ENCODE peak calls at places on chromosomes 2 and 18, in six cellular contexts. M is psoas muscle, Z is upper lobe of right lung, B is brain microvascular endothelial cell, H is right cardiac atrium, W is Peyer's patch. P is an unnamed sample.

GRCh38 chr2:168247341-168248305 is at the start of gene STK39:
- DNase-seq in M (peak; percentile 85), Z (peak; percentile 91), B (peak; percentile 40), H (peak; percentile 89), W (peak; percentile 52), P (no peak)

GRCh38 chr18:79952457-79952995 is 1.1 kb upstream of the SLC66A2 start:
- DNase-seq in M (peak; percentile 56), Z (no peak), B (no peak), H (peak; percentile 58), W (no peak), P (no peak)

GRCh38 chr2:148720501-148720998 is 76.0 kb downstream of the EPC2 start:
- DNase-seq in M (peak; percentile 49), Z (no peak), B (no peak), H (peak; percentile 54), W (no peak), P (no peak)

GRCh38 chr2:8414946-8415869 is 266.6 kb upstream of the ID2 start:
- DNase-seq in M (no peak), Z (no peak), B (no peak), H (no peak), W (no peak), P (no peak)

GRCh38 chr2:83081835-83082522 is 1377.1 kb downstream of the SUCLG1 start:
- DNase-seq in M (no peak), Z (no peak), B (peak; percentile 92), H (no peak), W (no peak), P (no peak)

GRCh38 chr2:8575011-8575750 is 106.7 kb upstream of the ID2 start:
- DNase-seq in M (no peak), Z (no peak), B (no peak), H (peak; percentile 81), W (peak; percentile 62), P (no peak)

GRCh38 chr2:105327690-105328089 is 1.8 kb downstream of the TGFBRAP1 start:
- DNase-seq in M (no peak), Z (no peak), B (no peak), H (no peak), W (no peak), P (no peak)

GRCh38 chr2:96533292-96534073 is 3.1 kb upstream of the ARID5A start:
- DNase-seq in M (peak; percentile 93), Z (peak; percentile 83), B (no peak), H (peak; percentile 94), W (no peak), P (no peak)

GRCh38 chr2:75580156-75580555 is 19.4 kb upstream of the EVA1A start:
- DNase-seq in M (no peak), Z (no peak), B (no peak), H (no peak), W (no peak), P (no peak)

GRCh38 chr18:51300912-51301311 is 103.4 kb upstream of the MEX3C start:
- DNase-seq in M (no peak), Z (no peak), B (no peak), H (no peak), W (no peak), P (no peak)

GRCh38 chr2:53473236-53473635 is 294.4 kb upstream of the CHAC2 start:
- DNase-seq in M (no peak), Z (no peak), B (no peak), H (no peak), W (no peak), P (no peak)

GRCh38 chr18:43751835-43752234 is 474.5 kb upstream of the SYT4 start:
- DNase-seq in M (no peak), Z (no peak), B (no peak), H (no peak), W (no peak), P (no peak)

GRCh38 chr18:74370163-74370562 is 54.5 kb downstream of the C18orf63 start:
- DNase-seq in M (no peak), Z (no peak), B (no peak), H (no peak), W (no peak), P (no peak)

GRCh38 chr2:210199186-210199765 is 26.0 kb downstream of the ACADL start:
- DNase-seq in M (no peak), Z (no peak), B (no peak), H (no peak), W (no peak), P (no peak)

GRCh38 chr2:241983571-241984270 is 114.2 kb downstream of the RTP5 start:
- DNase-seq in M (no peak), Z (no peak), B (no peak), H (no peak), W (no peak), P (no peak)

GRCh38 chr2:234372506-234372905 is 124.4 kb downstream of the ARL4C start:
- DNase-seq in M (no peak), Z (no peak), B (no peak), H (no peak), W (no peak), P (no peak)

GRCh38 chr2:128414351-128414750 is 95.7 kb upstream of the HS6ST1 start:
- DNase-seq in M (peak; percentile 2), Z (peak; percentile 38), B (no peak), H (no peak), W (no peak), P (no peak)

GRCh38 chr2:232761301-232761907 is 15.0 kb downstream of the KCNJ13 start:
- DNase-seq in M (no peak), Z (no peak), B (peak; percentile 32), H (no peak), W (no peak), P (no peak)

GRCh38 chr2:239803764-239804111 is 221.4 kb downstream of the NDUFA10 start:
- DNase-seq in M (no peak), Z (no peak), B (no peak), H (no peak), W (no peak), P (no peak)

GRCh38 chr2:239264838-239265651 is 135.8 kb downstream of the HDAC4 start:
- DNase-seq in M (peak; percentile 58), Z (peak; percentile 71), B (peak; percentile 59), H (no peak), W (peak; percentile 52), P (no peak)

GRCh38 chr2:26616032-26616863 is 24.9 kb downstream of the CIB4 start:
- DNase-seq in M (no peak), Z (peak; percentile 57), B (no peak), H (no peak), W (no peak), P (no peak)
- H3K27me3 ChIP-seq in M (no peaks in the 10 kb centered on the region), Z (peaks cover 4% of the 10 kb centered on the region), B (peaks cover 56% of the 10 kb centered on the region), H (no peaks in the 10 kb centered on the region), W (no peaks in the 10 kb centered on the region), P (peaks cover 42% of the 10 kb centered on the region)

GRCh38 chr2:27118525-27119329 is at the start of gene CGREF1:
- DNase-seq in M (no peak), Z (no peak), B (no peak), H (no peak), W (no peak), P (no peak)

GRCh38 chr2:27117995-27118524 is 868 bp downstream of the CGREF1 start:
- DNase-seq in M (peak; percentile 32), Z (no peak), B (no peak), H (no peak), W (no peak), P (no peak)

GRCh38 chr2:27115485-27115884 is 3.4 kb downstream of the CGREF1 start:
- DNase-seq in M (no peak), Z (no peak), B (no peak), H (no peak), W (no peak), P (no peak)
- H3K27me3 ChIP-seq in M (no peaks in the 10 kb centered on the region), Z (peaks cover 26% of the 10 kb centered on the region), B (peaks cover 13% of the 10 kb centered on the region), H (no peaks in the 10 kb centered on the region), W (no peaks in the 10 kb centered on the region), P (no peaks in the 10 kb centered on the region)

GRCh38 chr18:76468345-76469275 is 26.4 kb downstream of the ZNF516 start:
- DNase-seq in M (no peak), Z (no peak), B (no peak), H (peak; percentile 64), W (no peak), P (no peak)
- H3K27me3 ChIP-seq in M (no peaks in the 10 kb centered on the region), Z (no peaks in the 10 kb centered on the region), B (no peaks in the 10 kb centered on the region), H (no peaks in the 10 kb centered on the region), W (no peaks in the 10 kb centered on the region), P (no peaks in the 10 kb centered on the region)

DNA sequence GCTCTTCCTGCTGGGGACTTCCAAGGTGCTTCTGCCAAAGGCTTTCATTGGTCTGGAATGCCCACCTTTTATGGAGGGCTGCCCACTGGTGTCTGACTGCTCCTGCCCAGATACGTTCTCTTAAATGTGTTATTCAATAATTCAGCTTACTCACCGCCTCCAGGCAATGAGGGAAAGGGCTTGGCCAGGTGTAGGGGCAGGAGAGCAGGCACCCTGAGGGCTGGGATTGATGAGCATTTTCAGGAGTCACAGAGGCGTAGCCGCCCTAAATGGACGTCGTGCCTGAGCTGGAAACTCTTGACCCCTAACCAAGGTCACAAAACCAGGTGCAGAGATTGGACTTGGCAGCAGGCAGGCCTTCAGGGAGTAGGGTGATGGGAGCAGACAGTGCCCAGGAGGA is 26.8 kb downstream of the MAL start:
- DNase-seq in M (peak; percentile 36), Z (peak; percentile 16), B (no peak), H (no peak), W (no peak), P (no peak)
- H3K27me3 ChIP-seq in M (no peaks in the 10 kb centered on the region), Z (no peaks in the 10 kb centered on the region), B (no peaks in the 10 kb centered on the region), H (no peaks in the 10 kb centered on the region), W (no peaks in the 10 kb centered on the region), P (peaks cover 8% of the 10 kb centered on the region)

GRCh38 chr18:362914-363295 is 95.1 kb upstream of the THOC1 start:
- DNase-seq in M (no peak), Z (no peak), B (no peak), H (no peak), W (no peak), P (no peak)
- H3K27me3 ChIP-seq in M (no peaks in the 10 kb centered on the region), Z (no peaks in the 10 kb centered on the region), B (no peaks in the 10 kb centered on the region), H (no peaks in the 10 kb centered on the region), W (no peaks in the 10 kb centered on the region), P (no peaks in the 10 kb centered on the region)

GRCh38 chr2:176522271-176522670 is 253.0 kb downstream of the MTX2 start:
- DNase-seq in M (no peak), Z (no peak), B (no peak), H (no peak), W (no peak), P (no peak)
- H3K27me3 ChIP-seq in M (no peaks in the 10 kb centered on the region), Z (no peaks in the 10 kb centered on the region), B (no peaks in the 10 kb centered on the region), H (no peaks in the 10 kb centered on the region), W (no peaks in the 10 kb centered on the region), P (no peaks in the 10 kb centered on the region)

GRCh38 chr2:5984946-5985345 is 292.8 kb downstream of the SOX11 start:
- DNase-seq in M (no peak), Z (no peak), B (no peak), H (no peak), W (no peak), P (no peak)
- H3K27me3 ChIP-seq in M (peaks cover 2% of the 10 kb centered on the region), Z (peaks cover 9% of the 10 kb centered on the region), B (no peaks in the 10 kb centered on the region), H (no peaks in the 10 kb centered on the region), W (no peaks in the 10 kb centered on the region), P (no peaks in the 10 kb centered on the region)

DNA sequence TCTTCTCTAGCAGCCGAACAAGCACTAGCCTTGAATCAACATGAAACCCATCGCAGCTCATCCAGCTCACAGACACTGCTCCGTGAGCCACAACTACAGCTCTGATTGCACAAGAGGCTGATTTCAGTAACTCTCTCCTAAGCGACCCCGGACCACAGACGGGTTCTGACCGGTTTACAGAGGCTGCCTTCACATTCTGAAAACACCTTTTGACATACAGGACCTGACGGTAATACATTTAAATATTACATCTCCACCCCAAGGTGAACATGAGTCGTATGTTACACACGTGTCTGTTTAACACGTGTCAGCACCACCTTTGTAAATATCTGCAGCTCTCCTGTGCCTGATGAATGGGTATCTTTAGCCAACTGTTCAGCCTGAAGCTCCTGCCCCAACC is 120.7 kb downstream of the TMEM18 start:
- DNase-seq in M (no peak), Z (no peak), B (no peak), H (no peak), W (no peak), P (no peak)
- H3K27me3 ChIP-seq in M (no peaks in the 10 kb centered on the region), Z (no peaks in the 10 kb centered on the region), B (no peaks in the 10 kb centered on the region), H (no peaks in the 10 kb centered on the region), W (no peaks in the 10 kb centered on the region), P (no peaks in the 10 kb centered on the region)

P was measured in esophagus squamous epithelium.